ENCODE peak calls at places on chromosomes 1 and 21, in eight cellular contexts. One of them, this sample, is unnamed.

GRCh38 chr1:189708674-189709073 is 769.0 kb downstream of the BRINP3 start:
- DNase-seq in hippocampal formation: no peak
- DNase-seq in BJ: no peak
- DNase-seq in retina: no peak
- DNase-seq in NCI-H2171: no peak
- DNase-seq in cerebellar cortex: peak
- DNase-seq in NCI-H187 treated with DMSO at 0.1 percent for 48 hours: no peak
- DNase-seq in NCI-H2029 treated with DMSO at 0.1 percent for 48 hours: no peak
- DNase-seq in this sample: no peak

GRCh38 chr1:211206981-211207380 is 52.2 kb upstream of the RCOR3 start:
- DNase-seq in retina: no peak
- DNase-seq in NCI-H187 treated with DMSO at 0.1 percent for 48 hours: no peak
- DNase-seq in BJ: no peak
- DNase-seq in NCI-H2171: no peak
- DNase-seq in NCI-H2029 treated with DMSO at 0.1 percent for 48 hours: no peak
- DNase-seq in hippocampal formation: no peak
- DNase-seq in cerebellar cortex: no peak
- DNase-seq in this sample: no peak

GRCh38 chr1:51329443-51330325 is 678 bp downstream of the TTC39A start:
- DNase-seq in NCI-H187 treated with DMSO at 0.1 percent for 48 hours: no peak
- DNase-seq in retina: no peak
- DNase-seq in hippocampal formation: no peak
- DNase-seq in BJ: no peak
- DNase-seq in cerebellar cortex: no peak
- DNase-seq in NCI-H2171: no peak
- DNase-seq in NCI-H2029 treated with DMSO at 0.1 percent for 48 hours: peak
- DNase-seq in this sample: no peak

GRCh38 chr1:9201421-9202239 is 32.9 kb upstream of the H6PD start:
- DNase-seq in NCI-H2171: no peak
- DNase-seq in retina: peak
- DNase-seq in cerebellar cortex: no peak
- DNase-seq in NCI-H187 treated with DMSO at 0.1 percent for 48 hours: no peak
- DNase-seq in NCI-H2029 treated with DMSO at 0.1 percent for 48 hours: no peak
- DNase-seq in BJ: no peak
- DNase-seq in hippocampal formation: no peak
- DNase-seq in this sample: no peak

GRCh38 chr1:224774378-224774777 is 155.1 kb upstream of the DNAH14 start:
- DNase-seq in NCI-H187 treated with DMSO at 0.1 percent for 48 hours: no peak
- DNase-seq in NCI-H2029 treated with DMSO at 0.1 percent for 48 hours: no peak
- DNase-seq in cerebellar cortex: no peak
- DNase-seq in hippocampal formation: no peak
- DNase-seq in retina: no peak
- DNase-seq in BJ: no peak
- DNase-seq in NCI-H2171: no peak
- DNase-seq in this sample: no peak

GRCh38 chr1:60146884-60147283 is 73.3 kb upstream of the C1orf87 start:
- DNase-seq in NCI-H2171: no peak
- DNase-seq in NCI-H187 treated with DMSO at 0.1 percent for 48 hours: no peak
- DNase-seq in NCI-H2029 treated with DMSO at 0.1 percent for 48 hours: no peak
- DNase-seq in cerebellar cortex: no peak
- DNase-seq in BJ: no peak
- DNase-seq in hippocampal formation: no peak
- DNase-seq in retina: no peak
- DNase-seq in this sample: no peak

GRCh38 chr21:44989943-44990780 is 50.3 kb downstream of the SLX9 start:
- DNase-seq in NCI-H2171: no peak
- DNase-seq in hippocampal formation: no peak
- DNase-seq in BJ: no peak
- DNase-seq in retina: no peak
- DNase-seq in NCI-H187 treated with DMSO at 0.1 percent for 48 hours: no peak
- DNase-seq in cerebellar cortex: no peak
- DNase-seq in NCI-H2029 treated with DMSO at 0.1 percent for 48 hours: no peak
- DNase-seq in this sample: no peak

GRCh38 chr1:47508900-47509488 is 71.2 kb downstream of the FOXD2 start:
- DNase-seq in NCI-H2029 treated with DMSO at 0.1 percent for 48 hours: no peak
- DNase-seq in retina: no peak
- DNase-seq in BJ: no peak
- DNase-seq in NCI-H2171: no peak
- DNase-seq in hippocampal formation: no peak
- DNase-seq in NCI-H187 treated with DMSO at 0.1 percent for 48 hours: no peak
- DNase-seq in cerebellar cortex: no peak
- DNase-seq in this sample: no peak

GRCh38 chr1:205688681-205689080 is 8.4 kb upstream of the SLC45A3 start:
- DNase-seq in NCI-H187 treated with DMSO at 0.1 percent for 48 hours: no peak
- DNase-seq in hippocampal formation: no peak
- DNase-seq in retina: no peak
- DNase-seq in NCI-H2171: no peak
- DNase-seq in NCI-H2029 treated with DMSO at 0.1 percent for 48 hours: no peak
- DNase-seq in BJ: no peak
- DNase-seq in cerebellar cortex: no peak
- DNase-seq in this sample: no peak

GRCh38 chr1:156661932-156662587 is 15.1 kb downstream of the NES start:
- DNase-seq in NCI-H187 treated with DMSO at 0.1 percent for 48 hours: no peak
- DNase-seq in hippocampal formation: peak
- DNase-seq in NCI-H2171: no peak
- DNase-seq in cerebellar cortex: no peak
- DNase-seq in BJ: no peak
- DNase-seq in NCI-H2029 treated with DMSO at 0.1 percent for 48 hours: no peak
- DNase-seq in retina: no peak
- DNase-seq in this sample: no peak

GRCh38 chr21:44285547-44285992 is at the start of gene AIRE:
- DNase-seq in cerebellar cortex: no peak
- DNase-seq in BJ: no peak
- DNase-seq in NCI-H187 treated with DMSO at 0.1 percent for 48 hours: no peak
- DNase-seq in NCI-H2171: no peak
- DNase-seq in hippocampal formation: no peak
- DNase-seq in retina: peak
- DNase-seq in NCI-H2029 treated with DMSO at 0.1 percent for 48 hours: no peak
- DNase-seq in this sample: no peak